ENCODE peak calls at places on chromosomes 5 and 9, in five cellular contexts. M, I, R, L and G are unnamed samples.

GRCh38 chr5:145938699-145939531 is 2.5 kb downstream of the SH3RF2 start:
- DNase-seq in R (no peak), M (no peak), L (no peak), I (no peak), G (no peak)

GRCh38 chr5:98403131-98403530 is 370.3 kb upstream of the RGMB start:
- DNase-seq in I (no peak), M (no peak), L (no peak), R (no peak), G (no peak)

GRCh38 chr5:119355636-119356383 is at the start of gene TNFAIP8:
- DNase-seq in L (peak; percentile 84), R (peak; percentile 59), M (peak; percentile 85), I (peak; percentile 53), G (peak; percentile 25)

GRCh38 chr5:137831526-137831925 is 36.1 kb upstream of the MYOT start:
- DNase-seq in I (no peak), L (no peak), R (no peak), M (no peak), G (no peak)

GRCh38 chr5:68033961-68034581 is 181.5 kb upstream of the PIK3R1 start:
- DNase-seq in L (no peak), M (peak; percentile 73), R (peak; percentile 54), I (no peak), G (no peak)

GRCh38 chr5:66307647-66308257 is 163.7 kb downstream of the SREK1 start:
- DNase-seq in L (no peak), R (no peak), I (no peak), M (peak; percentile 89), G (no peak)

GRCh38 chr9:106897223-106897622 is 34.3 kb downstream of the ZNF462 start:
- DNase-seq in I (no peak), L (no peak), M (peak; percentile 31), R (no peak), G (no peak)

GRCh38 chr5:66666778-66667177 is 70.6 kb downstream of the MAST4 start:
- DNase-seq in M (no peak), R (peak; percentile 24), I (no peak), L (no peak), G (no peak)

GRCh38 chr9:136722093-136722968 is 10.0 kb downstream of the DIPK1B start:
- DNase-seq in L (peak; percentile 62), M (no peak), R (no peak), I (no peak), G (no peak)

GRCh38 chr9:114028646-114029045 is 49.5 kb downstream of the AMBP start:
- DNase-seq in L (peak; percentile 35), I (peak; percentile 49), M (no peak), R (no peak), G (no peak)

GRCh38 chr9:89494199-89494598 is 3.7 kb downstream of the SEMA4D start:
- DNase-seq in L (no peak), I (no peak), M (no peak), R (no peak), G (no peak)

GRCh38 chr5:20230010-20230409 is 242.0 kb upstream of the CDH18 start:
- DNase-seq in L (no peak), M (no peak), I (no peak), R (no peak), G (no peak)

GRCh38 chr5:175741556-175741955 is 83.7 kb downstream of the HRH2 start:
- DNase-seq in R (no peak), L (no peak), I (no peak), M (no peak), G (no peak)

GRCh38 chr5:95969646-95970358 is 8.2 kb upstream of the ELL2 start:
- DNase-seq in M (peak; percentile 92), I (no peak), R (no peak), L (no peak), G (no peak)

GRCh38 chr5:132365213-132365612 is 4.3 kb upstream of the SLC22A5 start:
- DNase-seq in I (no peak), R (no peak), M (peak; percentile 48), L (no peak), G (no peak)

GRCh38 chr9:80968611-80969010 is 720.7 kb downstream of the TLE1 start:
- DNase-seq in M (peak; percentile 57), R (no peak), L (no peak), I (no peak), G (no peak)

GRCh38 chr9:18720691-18721090 is 246.7 kb downstream of the ADAMTSL1 start:
- DNase-seq in I (no peak), R (no peak), L (no peak), M (no peak), G (no peak)

GRCh38 chr9:14993891-14994554 is 83.8 kb upstream of the FREM1 start:
- DNase-seq in R (no peak), L (no peak), I (no peak), M (no peak), G (no peak)

GRCh38 chr9:22855956-22856355 is 409.3 kb downstream of the DMRTA1 start:
- DNase-seq in R (no peak), L (no peak), I (no peak), M (no peak), G (no peak)
- H3K9me3 ChIP-seq in R (no peaks in the 10 kb centered on the region), L (peaks cover 13% of the 10 kb centered on the region), I (no peaks in the 10 kb centered on the region), M (peaks cover 5% of the 10 kb centered on the region), G (no peaks in the 10 kb centered on the region)

DNA sequence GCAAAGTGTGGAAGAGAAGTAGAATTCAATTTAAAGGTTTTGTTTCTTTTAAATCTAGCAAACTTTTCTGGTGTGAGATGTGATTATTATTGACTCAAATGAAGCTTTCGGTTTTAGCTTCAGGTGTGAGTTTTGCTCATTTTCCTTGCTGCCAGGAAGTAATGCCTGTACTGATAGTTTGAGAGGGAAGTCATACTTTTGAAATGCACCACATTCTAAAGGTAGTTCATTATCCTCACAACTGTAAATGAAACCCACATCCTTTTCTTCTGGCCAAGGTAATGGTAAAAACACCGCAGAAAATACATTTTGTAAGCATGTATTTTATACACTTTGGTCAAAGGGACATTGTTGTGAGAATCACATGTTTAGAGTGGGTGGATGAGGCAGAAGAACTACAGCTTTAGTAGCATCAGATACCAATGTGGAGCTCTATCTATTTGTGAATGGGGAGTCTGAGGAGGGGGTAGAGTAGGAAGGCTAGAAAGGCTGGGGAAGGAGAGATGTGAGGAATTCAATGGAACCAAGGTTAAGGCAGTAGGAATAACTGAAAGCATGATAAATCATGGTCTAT is 167.0 kb upstream of the CDKN2B start:
- DNase-seq in M (no peak), R (no peak), I (no peak), L (no peak), G (no peak)
- H3K9me3 ChIP-seq in M (no peaks in the 10 kb centered on the region), R (no peaks in the 10 kb centered on the region), I (no peaks in the 10 kb centered on the region), L (peaks cover 9% of the 10 kb centered on the region), G (no peaks in the 10 kb centered on the region)

GRCh38 chr9:109387206-109387605 is 66.3 kb upstream of the EPB41L4B start:
- DNase-seq in L (peak; percentile 22), R (no peak), M (no peak), I (no peak), G (no peak)
- H3K9me3 ChIP-seq in L (no peaks in the 10 kb centered on the region), R (no peaks in the 10 kb centered on the region), M (no peaks in the 10 kb centered on the region), I (no peaks in the 10 kb centered on the region), G (no peaks in the 10 kb centered on the region)

GRCh38 chr9:135116892-135117680 is 29.6 kb downstream of the OLFM1 start:
- DNase-seq in M (no peak), I (no peak), R (no peak), L (no peak), G (no peak)

GRCh38 chr9:135122316-135122715 is 34.8 kb downstream of the OLFM1 start:
- DNase-seq in M (no peak), L (no peak), I (no peak), R (no peak), G (no peak)

GRCh38 chr9:135119496-135120064 is 32.1 kb downstream of the OLFM1 start:
- DNase-seq in M (no peak), R (no peak), I (no peak), L (no peak), G (no peak)

GRCh38 chr9:135120249-135120648 is 32.8 kb downstream of the OLFM1 start:
- DNase-seq in L (no peak), R (no peak), M (no peak), I (no peak), G (no peak)

DNA sequence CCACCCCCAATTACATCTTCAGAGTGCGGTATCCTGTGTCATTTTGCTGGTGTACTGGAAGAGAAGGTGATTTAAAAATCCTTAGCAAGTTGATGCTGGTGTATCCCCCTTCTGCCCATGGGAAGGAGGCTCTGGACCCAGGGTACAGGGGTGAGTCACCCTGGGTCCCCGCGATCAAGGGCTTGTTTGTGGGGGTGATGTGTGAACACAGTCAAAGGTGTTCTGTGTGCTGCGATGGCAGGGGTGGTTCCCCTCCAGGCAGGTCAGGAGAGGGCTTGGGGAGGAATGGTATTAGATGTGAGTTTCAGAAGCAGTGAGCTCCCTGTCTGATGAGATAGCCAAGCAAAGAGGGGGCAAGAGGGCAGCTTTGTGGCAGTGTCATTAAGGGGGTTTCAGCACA is 28.9 kb downstream of the OLFM1 start:
- DNase-seq in I (no peak), L (no peak), M (no peak), R (no peak), G (no peak)
- H3K9me3 ChIP-seq in I (no peaks in the 10 kb centered on the region), L (no peaks in the 10 kb centered on the region), M (no peaks in the 10 kb centered on the region), R (no peaks in the 10 kb centered on the region), G (no peaks in the 10 kb centered on the region)

GRCh38 chr9:11549311-11549794 is 936.6 kb upstream of the PTPRD start:
- DNase-seq in M (no peak), L (no peak), R (no peak), I (no peak), G (no peak)
- H3K9me3 ChIP-seq in M (no peaks in the 10 kb centered on the region), L (no peaks in the 10 kb centered on the region), R (no peaks in the 10 kb centered on the region), I (no peaks in the 10 kb centered on the region), G (no peaks in the 10 kb centered on the region)

GRCh38 chr9:10869687-10870086 is 256.9 kb upstream of the PTPRD start:
- DNase-seq in M (no peak), R (no peak), L (no peak), I (no peak), G (no peak)
- H3K9me3 ChIP-seq in M (no peaks in the 10 kb centered on the region), R (no peaks in the 10 kb centered on the region), L (no peaks in the 10 kb centered on the region), I (no peaks in the 10 kb centered on the region), G (peaks cover 3% of the 10 kb centered on the region)

DNA sequence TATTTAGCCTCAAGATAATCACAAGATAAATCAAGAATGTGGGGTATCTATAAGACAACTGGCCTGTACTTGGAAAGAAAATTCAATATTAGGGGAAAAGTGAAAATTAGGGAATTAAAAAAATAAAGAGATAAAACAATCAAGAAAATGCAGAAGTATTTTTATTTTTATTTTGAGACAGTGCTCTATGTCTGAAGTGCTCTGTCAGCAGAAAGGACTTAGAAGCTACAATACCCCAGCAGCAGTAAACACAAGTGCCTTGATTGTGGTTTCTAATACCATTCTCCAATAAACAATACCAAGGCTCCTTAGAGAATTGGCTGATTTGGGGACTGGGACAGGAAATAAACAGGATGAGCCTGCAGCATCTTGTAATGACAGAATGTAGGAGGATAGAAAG is 144.9 kb downstream of the RFK start:
- DNase-seq in L (no peak), M (no peak), I (no peak), R (no peak), G (no peak)
- H3K9me3 ChIP-seq in L (no peaks in the 10 kb centered on the region), M (no peaks in the 10 kb centered on the region), I (no peaks in the 10 kb centered on the region), R (no peaks in the 10 kb centered on the region), G (no peaks in the 10 kb centered on the region)

GRCh38 chr5:179110528-179110927 is 50.4 kb downstream of the ZNF354C start:
- DNase-seq in M (no peak), L (peak; percentile 8), R (no peak), I (no peak), G (no peak)
- H3K9me3 ChIP-seq in M (no peaks in the 10 kb centered on the region), L (peaks cover 32% of the 10 kb centered on the region), R (peaks cover 23% of the 10 kb centered on the region), I (peaks cover 83% of the 10 kb centered on the region), G (peaks cover 3% of the 10 kb centered on the region)

GRCh38 chr9:35136866-35137265 is 21.2 kb upstream of the ATOSB start:
- DNase-seq in L (no peak), I (no peak), M (peak; percentile 15), R (no peak), G (no peak)

GRCh38 chr9:35140097-35140496 is 21.7 kb upstream of the UNC13B start:
- DNase-seq in M (no peak), L (no peak), I (no peak), R (no peak), G (no peak)

GRCh38 chr9:35142037-35142436 is 19.8 kb upstream of the UNC13B start:
- DNase-seq in R (no peak), M (no peak), I (no peak), L (no peak), G (no peak)
- H3K9me3 ChIP-seq in R (peaks cover 20% of the 10 kb centered on the region), M (peaks cover 61% of the 10 kb centered on the region), I (peaks cover 25% of the 10 kb centered on the region), L (peaks cover 41% of the 10 kb centered on the region), G (peaks cover 4% of the 10 kb centered on the region)